ENCODE peak calls at places on chromosomes 11 and 22, in six cellular contexts. One of them, this sample, is unnamed.

GRCh38 chr22:17633217-17633997 is 4.9 kb upstream of the ATP6V1E1 start:
- DNase-seq in fibroblast of lung: peak
- DNase-seq in spleen: no peak
- DNase-seq in heart left ventricle: no peak
- DNase-seq in sigmoid colon: no peak
- DNase-seq in OCI-LY7: no peak
- DNase-seq in this sample: no peak

GRCh38 chr11:66081505-66081904 is 11.4 kb downstream of the PACS1 start:
- DNase-seq in fibroblast of lung: no peak
- DNase-seq in spleen: peak
- DNase-seq in OCI-LY7: peak
- DNase-seq in sigmoid colon: peak
- DNase-seq in heart left ventricle: peak
- DNase-seq in this sample: peak

GRCh38 chr22:41327124-41327523 is 25.8 kb downstream of the ZC3H7B start:
- DNase-seq in heart left ventricle: no peak
- DNase-seq in OCI-LY7: no peak
- DNase-seq in spleen: peak
- DNase-seq in fibroblast of lung: no peak
- DNase-seq in sigmoid colon: no peak
- DNase-seq in this sample: no peak

GRCh38 chr11:102664001-102664752 is 39.0 kb upstream of the MMP20 start:
- DNase-seq in heart left ventricle: no peak
- DNase-seq in sigmoid colon: no peak
- DNase-seq in OCI-LY7: peak
- DNase-seq in fibroblast of lung: no peak
- DNase-seq in spleen: no peak
- DNase-seq in this sample: no peak

GRCh38 chr22:42905217-42905616 is 48.1 kb upstream of the ARFGAP3 start:
- DNase-seq in spleen: no peak
- DNase-seq in OCI-LY7: no peak
- DNase-seq in heart left ventricle: no peak
- DNase-seq in sigmoid colon: no peak
- DNase-seq in fibroblast of lung: no peak
- DNase-seq in this sample: no peak

GRCh38 chr11:2432171-2432621 is 12.1 kb downstream of the TRPM5 start:
- DNase-seq in heart left ventricle: no peak
- DNase-seq in fibroblast of lung: no peak
- DNase-seq in OCI-LY7: no peak
- DNase-seq in spleen: peak
- DNase-seq in sigmoid colon: no peak
- DNase-seq in this sample: no peak

GRCh38 chr11:72319261-72319660 is 75.3 kb upstream of the PHOX2A start:
- DNase-seq in heart left ventricle: no peak
- DNase-seq in fibroblast of lung: no peak
- DNase-seq in sigmoid colon: no peak
- DNase-seq in spleen: no peak
- DNase-seq in OCI-LY7: no peak
- DNase-seq in this sample: no peak

GRCh38 chr11:42025404-42025803 is 566.0 kb upstream of the LRRC4C start:
- DNase-seq in fibroblast of lung: no peak
- DNase-seq in OCI-LY7: no peak
- DNase-seq in sigmoid colon: no peak
- DNase-seq in spleen: no peak
- DNase-seq in heart left ventricle: no peak
- DNase-seq in this sample: no peak

GRCh38 chr11:850777-851762 is 8.4 kb downstream of the TSPAN4 start:
- DNase-seq in sigmoid colon: no peak
- DNase-seq in fibroblast of lung: no peak
- DNase-seq in heart left ventricle: no peak
- DNase-seq in OCI-LY7: peak
- DNase-seq in spleen: no peak
- DNase-seq in this sample: no peak

GRCh38 chr11:113387605-113388211 is at the start of gene ANKK1:
- DNase-seq in heart left ventricle: no peak
- DNase-seq in OCI-LY7: no peak
- DNase-seq in sigmoid colon: no peak
- DNase-seq in fibroblast of lung: no peak
- DNase-seq in spleen: peak
- DNase-seq in this sample: peak

GRCh38 chr22:49324527-49325491 is 502.9 kb downstream of the BRD1 start:
- DNase-seq in spleen: peak
- DNase-seq in fibroblast of lung: no peak
- DNase-seq in OCI-LY7: no peak
- DNase-seq in heart left ventricle: no peak
- DNase-seq in sigmoid colon: no peak
- DNase-seq in this sample: no peak

GRCh38 chr22:19357270-19358105 is 66.0 kb upstream of the CLTCL1 start:
- DNase-seq in sigmoid colon: no peak
- DNase-seq in spleen: no peak
- DNase-seq in heart left ventricle: no peak
- DNase-seq in OCI-LY7: no peak
- DNase-seq in fibroblast of lung: peak
- DNase-seq in this sample: no peak

GRCh38 chr11:113655771-113656170 is 50.3 kb downstream of the TMPRSS5 start:
- DNase-seq in OCI-LY7: no peak
- DNase-seq in spleen: no peak
- DNase-seq in heart left ventricle: no peak
- DNase-seq in sigmoid colon: no peak
- DNase-seq in fibroblast of lung: no peak
- DNase-seq in this sample: no peak

GRCh38 chr11:57536947-57537654 is at the start of gene SMTNL1:
- DNase-seq in OCI-LY7: no peak
- DNase-seq in fibroblast of lung: no peak
- DNase-seq in spleen: peak
- DNase-seq in heart left ventricle: no peak
- DNase-seq in sigmoid colon: no peak
- DNase-seq in this sample: no peak
- TF ChIP-seq CTCF in OCI-LY7: no peak
- TF ChIP-seq CTCF in fibroblast of lung: no peak
- TF ChIP-seq CTCF in spleen: no peak
- TF ChIP-seq CTCF in heart left ventricle: no peak
- TF ChIP-seq CTCF in sigmoid colon: no peak
- TF ChIP-seq CTCF in this sample: no peak

GRCh38 chr11:78868563-78868962 is 293.9 kb upstream of the NARS2 start:
- DNase-seq in heart left ventricle: no peak
- DNase-seq in fibroblast of lung: no peak
- DNase-seq in sigmoid colon: no peak
- DNase-seq in spleen: no peak
- DNase-seq in OCI-LY7: no peak
- DNase-seq in this sample: no peak
- H3K27ac ChIP-seq in heart left ventricle: no peak
- H3K27ac ChIP-seq in fibroblast of lung: no peak
- H3K27ac ChIP-seq in sigmoid colon: no peak
- H3K27ac ChIP-seq in spleen: no peak
- H3K27ac ChIP-seq in OCI-LY7: no peak
- H3K27ac ChIP-seq in this sample: no peak

GRCh38 chr11:47179655-47179991 is 2.9 kb upstream of the ARFGAP2 start:
- DNase-seq in sigmoid colon: no peak
- DNase-seq in fibroblast of lung: peak
- DNase-seq in OCI-LY7: peak
- DNase-seq in spleen: no peak
- DNase-seq in heart left ventricle: no peak
- DNase-seq in this sample: no peak
- TF ChIP-seq CTCF in sigmoid colon: no peak
- TF ChIP-seq CTCF in fibroblast of lung: peak
- TF ChIP-seq CTCF in OCI-LY7: peak
- TF ChIP-seq CTCF in spleen: peak
- TF ChIP-seq CTCF in heart left ventricle: peak
- TF ChIP-seq CTCF in this sample: peak

GRCh38 chr22:27866136-27867091 is 52.6 kb downstream of the PITPNB start:
- DNase-seq in heart left ventricle: peak
- DNase-seq in fibroblast of lung: peak
- DNase-seq in sigmoid colon: peak
- DNase-seq in spleen: no peak
- DNase-seq in OCI-LY7: no peak
- DNase-seq in this sample: no peak
- H3K27ac ChIP-seq in heart left ventricle: peak
- H3K27ac ChIP-seq in fibroblast of lung: peak
- H3K27ac ChIP-seq in sigmoid colon: peak
- H3K27ac ChIP-seq in spleen: peak
- H3K27ac ChIP-seq in OCI-LY7: no peak
- H3K27ac ChIP-seq in this sample: peak

DNA sequence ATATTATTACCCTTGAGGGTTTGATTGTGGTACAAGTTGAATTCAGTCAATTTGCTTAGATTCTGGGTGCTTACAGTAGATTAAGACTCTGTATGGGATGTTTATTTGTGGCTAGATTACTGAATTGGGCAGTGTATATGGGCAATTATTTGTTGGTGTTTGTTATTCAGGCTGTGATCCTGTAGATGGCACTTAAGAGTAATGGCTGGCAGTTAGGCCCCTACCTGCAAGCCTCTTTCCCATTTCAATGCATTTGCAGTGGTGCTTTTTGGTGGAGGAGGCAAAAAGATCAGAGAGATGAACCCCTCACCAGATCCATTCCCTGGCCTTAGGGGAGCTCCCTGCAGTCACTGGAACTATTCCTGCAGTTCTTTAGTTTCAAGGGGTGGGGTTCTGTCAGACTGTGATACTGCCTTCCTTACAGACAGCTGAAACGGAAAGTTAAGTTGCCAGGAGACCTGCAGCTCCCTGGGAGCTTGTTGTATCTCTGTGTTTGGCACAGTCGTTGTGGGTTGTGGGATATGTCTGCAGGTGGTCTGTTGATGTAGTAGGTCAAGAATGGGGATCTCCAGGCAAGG is 199.5 kb downstream of the AASDHPPT start:
- DNase-seq in fibroblast of lung: peak
- DNase-seq in OCI-LY7: no peak
- DNase-seq in heart left ventricle: no peak
- DNase-seq in sigmoid colon: no peak
- DNase-seq in spleen: no peak
- DNase-seq in this sample: no peak
- TF ChIP-seq CTCF in fibroblast of lung: peak
- TF ChIP-seq CTCF in OCI-LY7: peak
- TF ChIP-seq CTCF in heart left ventricle: no peak
- TF ChIP-seq CTCF in sigmoid colon: no peak
- TF ChIP-seq CTCF in spleen: no peak
- TF ChIP-seq CTCF in this sample: no peak

DNA sequence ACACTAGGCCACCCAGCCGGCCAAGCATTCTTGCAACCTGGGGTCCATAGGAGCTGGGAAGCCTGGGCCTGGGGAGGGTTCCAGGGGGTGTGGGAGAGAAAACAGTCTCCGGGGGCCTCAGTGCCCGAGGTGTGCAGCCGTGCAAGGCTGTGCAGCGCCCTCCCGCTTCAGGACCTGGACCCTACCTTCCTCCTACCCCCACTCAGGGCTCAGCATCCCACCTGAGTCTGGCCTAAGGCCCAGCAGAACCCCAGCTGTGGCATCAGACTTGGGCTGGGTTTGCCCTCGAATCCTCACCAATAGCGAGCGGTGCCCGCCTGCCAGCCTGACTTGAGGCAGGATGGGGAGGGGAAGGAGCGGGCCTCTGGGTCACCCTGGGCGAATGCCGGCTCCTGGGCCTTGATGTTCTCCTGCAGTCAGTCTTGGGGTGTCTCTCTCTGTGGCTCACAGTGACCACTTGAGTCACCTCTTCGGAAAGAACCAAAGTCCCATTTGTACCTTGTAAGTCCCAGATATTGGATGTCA is 53.6 kb upstream of the PPARA start:
- DNase-seq in sigmoid colon: no peak
- DNase-seq in fibroblast of lung: no peak
- DNase-seq in heart left ventricle: no peak
- DNase-seq in OCI-LY7: no peak
- DNase-seq in spleen: no peak
- DNase-seq in this sample: no peak
- H3K27ac ChIP-seq in sigmoid colon: peak
- H3K27ac ChIP-seq in fibroblast of lung: peak
- H3K27ac ChIP-seq in heart left ventricle: no peak
- H3K27ac ChIP-seq in OCI-LY7: no peak
- H3K27ac ChIP-seq in spleen: peak
- H3K27ac ChIP-seq in this sample: no peak